ENCODE peak calls at places on chromosomes 11 and 22, in seven cellular contexts. Y is HepG2, B is GM12878, O is HCT116, F is H1, K is K562, M is SK-N-SH. C is an unnamed sample.

GRCh38 chr11:128482512-128483191 is 104.7 kb downstream of the ETS1 start:
- DNase-seq in Y (no peak), B (no peak), O (no peak), F (no peak), K (no peak), M (no peak), C (no peak)

GRCh38 chr22:41480397-41480735 is 11.4 kb downstream of the ACO2 start:
- DNase-seq in Y (no peak), B (no peak), O (no peak), F (no peak), K (no peak), M (no peak), C (no peak)

GRCh38 chr22:36405671-36406070 is 17.9 kb upstream of the MYH9 start:
- DNase-seq in Y (no peak), B (no peak), O (no peak), F (no peak), K (no peak), M (no peak), C (no peak)

GRCh38 chr11:88861618-88862017 is 204.2 kb downstream of the GRM5 start:
- DNase-seq in Y (no peak), B (no peak), O (no peak), F (no peak), K (no peak), M (no peak), C (no peak)

GRCh38 chr11:57303990-57304579 is 20.7 kb downstream of the TNKS1BP1 start:
- DNase-seq in Y (no peak), B (no peak), O (no peak), F (no peak), K (no peak), M (peak; percentile 36), C (no peak)

GRCh38 chr22:46574993-46575914 is 37.8 kb upstream of the CELSR1 start:
- DNase-seq in Y (peak; percentile 84), B (no peak), O (peak; percentile 46), F (no peak), K (no peak), M (peak; percentile 85), C (peak; percentile 58)

GRCh38 chr11:86245369-86246292 is 1.1 kb downstream of the EED start:
- DNase-seq in Y (peak; percentile 23), B (no peak), O (no peak), F (no peak), K (peak; percentile 33), M (peak; percentile 13), C (peak; percentile 22)

GRCh38 chr11:1150769-1151365 is 6.9 kb upstream of the MUC5AC start:
- DNase-seq in Y (no peak), B (no peak), O (no peak), F (no peak), K (no peak), M (no peak), C (no peak)

GRCh38 chr11:1348748-1349073 is 39.3 kb upstream of the TOLLIP start:
- DNase-seq in Y (no peak), B (no peak), O (no peak), F (no peak), K (no peak), M (no peak), C (no peak)

GRCh38 chr11:115340874-115341273 is 163.3 kb downstream of the CADM1 start:
- DNase-seq in Y (no peak), B (no peak), O (no peak), F (no peak), K (no peak), M (no peak), C (no peak)

GRCh38 chr11:79290766-79291165 is 150.1 kb downstream of the TENM4 start:
- DNase-seq in Y (no peak), B (no peak), O (no peak), F (no peak), K (no peak), M (no peak), C (no peak)

GRCh38 chr22:43185860-43186261 is 1.1 kb downstream of the TTLL12 start:
- DNase-seq in Y (peak; percentile 45), B (no peak), O (peak; percentile 29), F (no peak), K (no peak), M (peak; percentile 58), C (peak; percentile 54)

GRCh38 chr11:17845431-17845881 is 110.9 kb downstream of the KCNC1 start:
- DNase-seq in Y (no peak), B (no peak), O (no peak), F (no peak), K (no peak), M (no peak), C (no peak)

GRCh38 chr11:119361056-119361787 is 14.7 kb upstream of the MFRP start:
- DNase-seq in Y (peak; percentile 38), B (no peak), O (peak; percentile 79), F (no peak), K (peak; percentile 67), M (peak; percentile 26), C (peak; percentile 73)

GRCh38 chr22:27270818-27271510 is 530.6 kb downstream of the MN1 start:
- DNase-seq in Y (no peak), B (no peak), O (no peak), F (no peak), K (no peak), M (no peak), C (no peak)

GRCh38 chr22:30335236-30335635 is 8.5 kb upstream of the TBC1D10A start:
- DNase-seq in Y (no peak), B (no peak), O (no peak), F (no peak), K (no peak), M (no peak), C (no peak)

GRCh38 chr11:27041141-27041869 is 690 bp downstream of the BBOX1 start:
- DNase-seq in Y (no peak), B (no peak), O (no peak), F (no peak), K (no peak), M (no peak), C (no peak)

GRCh38 chr11:109422755-109423113 is 744 bp downstream of the C11orf87 start:
- DNase-seq in Y (no peak), B (no peak), O (no peak), F (no peak), K (no peak), M (peak; percentile 63), C (peak; percentile 22)
- TF ChIP-seq JUND in Y (no peak), B (no peak), O (no peak), F (no peak), K (no peak), M (no peak), C (no peak)

GRCh38 chr11:69293819-69294505 is at the start of gene MYEOV:
- DNase-seq in Y (peak; percentile 34), B (peak; percentile 16), O (peak; percentile 88), F (peak; percentile 36), K (peak; percentile 99), M (peak; percentile 78), C (peak; percentile 88)
- TF ChIP-seq JUND in Y (no peak), B (no peak), O (no peak), F (no peak), K (peak; percentile 18), M (no peak), C (no peak)

GRCh38 chr11:19934828-19935259 is 222.2 kb downstream of the NAV2 start:
- DNase-seq in Y (no peak), B (no peak), O (no peak), F (no peak), K (peak; percentile 19), M (no peak), C (no peak)
- TF ChIP-seq JUND in Y (no peak), B (no peak), O (no peak), F (no peak), K (no peak), M (no peak), C (no peak)

GRCh38 chr22:49595465-49596078 is 232.1 kb downstream of the BRD1 start:
- DNase-seq in Y (no peak), B (no peak), O (no peak), F (no peak), K (no peak), M (no peak), C (no peak)
- TF ChIP-seq JUND in Y (no peak), B (no peak), O (no peak), F (no peak), K (no peak), M (no peak), C (no peak)

C was measured in T47D.